ENCODE peak calls at places on chromosomes 4 and X, in five cellular contexts. H is GM23338, C is neural progenitor cell, W is fibroblast of the aortic adventitia, B is tibial nerve. J is an unnamed sample.

GRCh38 chr4:29326004-29326403 is 1394.2 kb upstream of the PCDH7 start:
- DNase-seq in B (no peak), W (no peak), C (no peak), H (no peak), J (no peak)

GRCh38 chr4:99585521-99585920 is 10.9 kb downstream of the MTTP start:
- DNase-seq in B (no peak), C (no peak), H (no peak), W (no peak), J (no peak)

GRCh38 chrX:47587906-47588735 is 5.9 kb downstream of the TIMP1 start:
- DNase-seq in C (no peak), W (no peak), H (no peak), B (no peak), J (no peak)

GRCh38 chr4:3034231-3034630 is 40.1 kb downstream of the HTT-AS start:
- DNase-seq in W (no peak), H (no peak), C (no peak), B (no peak), J (no peak)

GRCh38 chrX:153321381-153322105 is at the start of gene PNMA6F:
- DNase-seq in B (no peak), C (no peak), H (peak), W (no peak), J (no peak)

GRCh38 chrX:70453024-70453618 is 8.5 kb downstream of the DLG3 start:
- DNase-seq in B (no peak), H (no peak), W (no peak), C (no peak), J (no peak)

GRCh38 chr4:26459054-26459755 is 31.1 kb downstream of the CCKAR start:
- DNase-seq in H (peak), W (peak), C (peak), B (no peak), J (no peak)

GRCh38 chr4:94491322-94491721 is 39.6 kb downstream of the PDLIM5 start:
- DNase-seq in C (no peak), W (peak), B (no peak), H (no peak), J (no peak)

GRCh38 chr4:169293343-169294176 is 22.8 kb upstream of the SH3RF1 start:
- DNase-seq in H (no peak), B (no peak), C (no peak), W (no peak), J (no peak)

GRCh38 chrX:18895157-18895952 is 88.6 kb downstream of the PHKA2 start:
- DNase-seq in H (no peak), B (no peak), C (no peak), W (peak), J (no peak)

GRCh38 chr4:146190393-146190910 is 14.9 kb downstream of the LSM6 start:
- DNase-seq in H (no peak), B (no peak), W (no peak), C (no peak), J (no peak)

GRCh38 chr4:4784379-4784778 is 75.1 kb upstream of the MSX1 start:
- DNase-seq in W (no peak), C (peak), B (no peak), H (no peak), J (no peak)

GRCh38 chr4:4781936-4782754 is 77.3 kb upstream of the MSX1 start:
- DNase-seq in B (no peak), H (no peak), W (peak), C (no peak), J (no peak)

GRCh38 chr4:4782969-4783368 is 76.5 kb upstream of the MSX1 start:
- DNase-seq in C (no peak), H (no peak), B (no peak), W (peak), J (no peak)

GRCh38 chr4:4780634-4781287 is 78.7 kb upstream of the MSX1 start:
- DNase-seq in B (no peak), H (no peak), C (no peak), W (peak), J (no peak)

GRCh38 chr4:4783847-4784246 is 75.6 kb upstream of the MSX1 start:
- DNase-seq in B (no peak), C (peak), H (peak), W (no peak), J (no peak)
- TF ChIP-seq CTCF in B (no peak), C (no peak), H (no peak), W (no peak), J (no peak)

GRCh38 chr4:88102029-88102428 is 56.4 kb downstream of the ABCG2 start:
- DNase-seq in H (no peak), W (no peak), B (no peak), C (no peak), J (no peak)
- TF ChIP-seq CTCF in H (no peak), W (no peak), B (no peak), C (no peak), J (no peak)

DNA sequence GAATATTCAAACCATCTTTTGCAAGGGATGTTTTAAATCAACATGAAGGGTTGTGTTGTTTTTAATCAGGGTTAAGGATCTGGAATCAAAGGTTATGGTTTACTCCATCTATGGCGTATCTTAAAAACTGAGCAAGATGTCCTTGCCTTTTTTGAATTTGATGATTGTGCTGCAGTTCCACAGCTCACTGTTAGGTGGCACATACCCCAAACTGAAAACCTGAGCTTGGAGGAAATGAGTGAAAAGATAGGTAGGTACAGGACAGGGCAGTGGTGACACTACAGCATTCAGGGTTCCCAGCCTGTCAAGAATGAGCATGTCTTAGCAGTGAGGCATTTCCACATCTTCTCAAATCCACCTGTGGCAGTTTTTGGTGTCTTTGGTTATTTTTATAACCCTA is 13.1 kb upstream of the EOLA1 start:
- DNase-seq in W (peak), C (peak), H (peak), B (no peak), J (no peak)
- TF ChIP-seq CTCF in W (peak), C (peak), H (peak), B (peak), J (peak)

GRCh38 chr4:1712216-1713002 is at the start of gene SLBP:
- DNase-seq in C (peak), W (peak), B (peak), H (peak), J (peak)
- TF ChIP-seq CTCF in C (peak), W (no peak), B (no peak), H (no peak), J (no peak)

GRCh38 chrX:154918060-154918483 is 31.9 kb downstream of the F8A1 start:
- DNase-seq in C (peak), W (peak), B (peak), H (peak), J (peak)
- TF ChIP-seq CTCF in C (peak), W (peak), B (peak), H (peak), J (no peak)

DNA sequence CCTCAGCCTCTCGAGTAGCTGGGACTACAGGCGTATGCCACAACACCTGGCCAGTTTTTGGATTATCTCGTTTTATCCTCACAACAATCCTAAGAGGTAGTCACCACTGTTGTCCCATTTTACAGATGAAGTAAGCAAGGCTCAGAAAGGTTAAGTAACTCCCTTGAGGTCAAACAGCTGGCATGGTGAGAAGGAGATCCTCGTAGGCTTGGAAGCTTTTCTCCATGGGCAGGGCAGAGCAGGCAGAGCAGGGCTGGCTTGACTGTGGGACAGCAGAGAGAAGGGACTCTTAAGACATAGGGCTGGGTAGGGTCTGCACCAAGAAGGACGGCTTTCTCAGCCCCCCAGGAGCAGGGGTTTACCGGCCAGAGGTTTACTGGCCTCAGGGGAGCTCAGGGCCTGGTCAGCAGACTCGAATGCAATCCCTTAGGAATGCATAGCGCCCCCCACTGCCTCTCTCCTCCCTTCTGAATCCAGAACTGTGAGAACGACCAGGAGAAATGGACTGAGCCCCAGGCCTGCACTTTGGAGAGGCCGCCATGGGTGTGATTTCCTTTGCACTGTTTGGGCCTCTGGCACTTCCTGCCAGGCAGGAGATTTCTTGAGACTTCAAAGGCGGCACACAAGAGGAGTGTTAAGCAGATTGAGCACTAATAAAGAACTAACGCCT is 14.0 kb upstream of the CDKN2AIP start:
- DNase-seq in W (no peak), B (no peak), H (peak), C (peak), J (no peak)
- TF ChIP-seq CTCF in W (no peak), B (no peak), H (peak), C (peak), J (no peak)

GRCh38 chr4:164538061-164538460 is 215.9 kb upstream of the SMIM31 start:
- DNase-seq in W (no peak), C (no peak), H (no peak), B (no peak), J (no peak)

GRCh38 chr4:164542431-164542830 is 211.5 kb upstream of the SMIM31 start:
- DNase-seq in B (no peak), W (no peak), C (no peak), H (no peak), J (no peak)

GRCh38 chr4:164540987-164541386 is 212.9 kb upstream of the SMIM31 start:
- DNase-seq in H (no peak), B (no peak), C (no peak), W (no peak), J (no peak)

GRCh38 chr4:164531336-164531735 is 222.6 kb upstream of the SMIM31 start:
- DNase-seq in C (no peak), W (no peak), B (no peak), H (no peak), J (no peak)

DNA sequence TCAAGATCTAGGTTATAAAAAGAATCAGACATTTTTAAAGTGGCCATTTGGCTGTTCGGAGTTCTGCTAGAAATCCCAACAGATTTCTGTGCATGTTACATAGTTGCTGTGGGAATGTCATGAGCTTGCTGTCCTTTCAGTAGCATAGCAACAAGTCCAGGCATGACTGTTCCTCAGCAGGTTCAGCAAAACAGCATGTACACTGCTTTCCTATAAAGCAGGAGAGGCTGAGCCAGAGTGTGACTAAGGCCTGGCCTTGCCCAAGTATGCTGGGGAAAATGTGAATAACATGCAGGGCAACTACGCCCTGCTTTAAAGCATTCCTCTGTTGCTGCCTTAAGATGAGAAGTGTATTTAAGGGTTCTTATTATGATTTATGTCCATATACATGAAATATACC is 217.1 kb upstream of the SMIM31 start:
- DNase-seq in C (no peak), H (no peak), B (no peak), W (peak), J (no peak)
- TF ChIP-seq CTCF in C (no peak), H (no peak), B (no peak), W (no peak), J (no peak)

GRCh38 chrX:24993887-24994286 is 21.9 kb downstream of the ARX start:
- DNase-seq in C (peak), H (no peak), W (no peak), B (no peak), J (no peak)

GRCh38 chrX:24988314-24988713 is 27.5 kb downstream of the ARX start:
- DNase-seq in C (no peak), H (no peak), W (no peak), B (no peak), J (no peak)

GRCh38 chrX:24987731-24988130 is 28.0 kb downstream of the ARX start:
- DNase-seq in B (no peak), C (no peak), H (no peak), W (no peak), J (no peak)

GRCh38 chrX:24985120-24985519 is 30.6 kb downstream of the ARX start:
- DNase-seq in C (no peak), H (no peak), B (no peak), W (no peak), J (no peak)

DNA sequence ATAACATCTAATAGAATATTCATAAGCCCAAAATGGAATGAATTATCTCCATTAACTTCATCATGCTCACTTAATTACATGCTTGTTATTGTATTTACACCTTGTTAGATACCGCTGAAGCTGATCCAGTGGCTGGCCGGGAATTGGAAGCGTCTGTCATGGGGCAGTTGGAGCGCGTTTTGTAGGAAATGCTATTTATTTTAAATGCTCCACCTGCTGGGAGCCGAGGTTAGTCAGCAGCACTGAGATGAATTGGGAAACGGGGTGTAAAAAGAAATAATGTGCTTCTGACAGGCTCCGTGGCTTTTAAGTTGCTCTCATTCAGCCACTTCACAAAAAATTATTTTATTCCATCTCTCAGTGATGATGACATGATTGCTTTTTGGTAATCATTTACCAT is 25.2 kb downstream of the ARX start:
- DNase-seq in B (no peak), W (no peak), H (peak), C (peak), J (peak)
- TF ChIP-seq CTCF in B (no peak), W (no peak), H (peak), C (peak), J (no peak)

J was measured in glutamatergic neuron.